ENCODE peak calls at places on chromosomes 13 and 19, in four cellular contexts. V, X, G and I are unnamed samples.

GRCh38 chr13:93411281-93411680 is 184.7 kb downstream of the GPC6 start:
- DNase-seq in V (no peak), X (no peak), G (no peak), I (no peak)

GRCh38 chr13:35499131-35500051 is 22.9 kb upstream of the MAB21L1 start:
- DNase-seq in V (no peak), X (no peak), G (no peak), I (no peak)

GRCh38 chr19:42652021-42652420 is 57.3 kb upstream of the CEACAM8 start:
- DNase-seq in V (no peak), X (no peak), G (no peak), I (no peak)

GRCh38 chr19:29379257-29379986 is 146.4 kb upstream of the VSTM2B start:
- DNase-seq in V (peak; percentile 28), X (no peak), G (no peak), I (no peak)

GRCh38 chr13:107035778-107036177 is 467.8 kb upstream of the ARGLU1 start:
- DNase-seq in V (no peak), X (peak; percentile 79), G (no peak), I (no peak)

GRCh38 chr19:44588753-44589112 is 24.6 kb upstream of the IGSF23 start:
- DNase-seq in V (no peak), X (no peak), G (no peak), I (no peak)

GRCh38 chr13:47332149-47332548 is 435.3 kb upstream of the HTR2A start:
- DNase-seq in V (no peak), X (no peak), G (no peak), I (no peak)

GRCh38 chr13:40148103-40148502 is 492.6 kb downstream of the COG6 start:
- DNase-seq in V (no peak), X (no peak), G (no peak), I (no peak)

GRCh38 chr13:44234566-44234965 is 139.1 kb upstream of the SERP2 start:
- DNase-seq in V (no peak), X (no peak), G (no peak), I (no peak)

GRCh38 chr19:51637362-51637978 is 7.3 kb upstream of the SIGLEC5 start:
- DNase-seq in V (no peak), X (no peak), G (no peak), I (no peak)

GRCh38 chr19:8393871-8394250 is 3.7 kb downstream of the RAB11B start:
- DNase-seq in V (no peak), X (no peak), G (no peak), I (peak; percentile 68)

GRCh38 chr19:14089662-14090508 is 666 bp downstream of the SAMD1 start:
- DNase-seq in V (peak; percentile 63), X (no peak), G (peak; percentile 61), I (no peak)

GRCh38 chr13:68047889-68048288 is 817.8 kb upstream of the PCDH9 start:
- DNase-seq in V (no peak), X (no peak), G (no peak), I (no peak)

GRCh38 chr13:34816118-34816517 is 126.0 kb upstream of the NBEA start:
- DNase-seq in V (no peak), X (no peak), G (no peak), I (no peak)

GRCh38 chr19:1837625-1838105 is 10.6 kb downstream of the REXO1 start:
- DNase-seq in V (no peak), X (no peak), G (no peak), I (no peak)

GRCh38 chr13:36519432-36519831 is 87.1 kb downstream of the CCNA1 start:
- DNase-seq in V (no peak), X (no peak), G (no peak), I (no peak)

GRCh38 chr13:112771877-112772538 is 82.2 kb downstream of the ATP11A start:
- DNase-seq in V (no peak), X (no peak), G (no peak), I (no peak)

GRCh38 chr19:13995017-13995728 is 10.9 kb downstream of the RFX1 start:
- DNase-seq in V (no peak), X (no peak), G (no peak), I (no peak)

GRCh38 chr13:85163063-85163462 is 636.2 kb downstream of the SLITRK6 start:
- DNase-seq in V (no peak), X (no peak), G (no peak), I (no peak)

GRCh38 chr13:71290963-71291937 is 575.8 kb downstream of the DACH1 start:
- DNase-seq in V (peak; percentile 39), X (no peak), G (no peak), I (no peak)

GRCh38 chr13:113941571-113942191 is 32.2 kb downstream of the C13orf46 start:
- DNase-seq in V (peak; percentile 71), X (no peak), G (no peak), I (no peak)

GRCh38 chr19:6806488-6806887 is 34.0 kb downstream of the VAV1 start:
- DNase-seq in V (no peak), X (no peak), G (no peak), I (no peak)

GRCh38 chr13:42377640-42378382 is 105.9 kb downstream of the AKAP11 start:
- DNase-seq in V (no peak), X (no peak), G (no peak), I (no peak)

GRCh38 chr13:70391678-70392077 is 283.4 kb upstream of the KLHL1 start:
- DNase-seq in V (no peak), X (no peak), G (no peak), I (no peak)

GRCh38 chr13:21675095-21676007 is 4.5 kb downstream of the FGF9 start:
- DNase-seq in V (no peak), X (no peak), G (peak; percentile 23), I (no peak)

GRCh38 chr13:48094781-48095502 is at the start of gene MED4:
- DNase-seq in V (peak; percentile 91), X (peak; percentile 85), G (peak; percentile 94), I (peak; percentile 95)

GRCh38 chr13:100490692-100491091 is 97.9 kb downstream of the GGACT start:
- DNase-seq in V (no peak), X (no peak), G (no peak), I (no peak)

GRCh38 chr19:55279773-55280643 is at the start of gene HSPBP1:
- DNase-seq in V (peak; percentile 94), X (peak; percentile 84), G (peak; percentile 98), I (peak; percentile 87)

GRCh38 chr13:61700663-61701062 is 285.0 kb upstream of the PCDH20 start:
- DNase-seq in V (no peak), X (no peak), G (no peak), I (no peak)

GRCh38 chr13:21657538-21657937 is 13.3 kb upstream of the FGF9 start:
- DNase-seq in V (peak; percentile 64), X (peak; percentile 50), G (no peak), I (no peak)

GRCh38 chr13:109330941-109331340 is 455.4 kb downstream of the IRS2 start:
- DNase-seq in V (peak; percentile 59), X (no peak), G (no peak), I (no peak)

GRCh38 chr13:71625183-71625582 is 241.8 kb downstream of the DACH1 start:
- DNase-seq in V (no peak), X (no peak), G (no peak), I (no peak)

GRCh38 chr13:113493315-113493951 is 2.9 kb upstream of the DCUN1D2 start:
- DNase-seq in V (no peak), X (peak; percentile 89), G (no peak), I (no peak)

GRCh38 chr19:19591133-19591825 is 27.2 kb downstream of the PBX4 start:
- DNase-seq in V (peak; percentile 71), X (peak; percentile 95), G (no peak), I (no peak)

GRCh38 chr19:41995959-41996797 is 2.1 kb upstream of the ATP1A3 start:
- DNase-seq in V (no peak), X (no peak), G (peak; percentile 64), I (no peak)

GRCh38 chr19:3556978-3557460 is 367 bp downstream of the MFSD12 start:
- DNase-seq in V (peak; percentile 65), X (no peak), G (no peak), I (no peak)
- H3K27ac ChIP-seq in V (peak overlapping the region; percentile 13), X (no peak overlapping the region), G (no peak overlapping the region), I (peak overlapping the region; percentile 79)

GRCh38 chr13:99160415-99160814 is 40.2 kb upstream of the UBAC2 start:
- DNase-seq in V (peak; percentile 70), X (no peak), G (no peak), I (no peak)

GRCh38 chr13:99164226-99164625 is 36.4 kb upstream of the UBAC2 start:
- DNase-seq in V (peak; percentile 59), X (no peak), G (no peak), I (no peak)

GRCh38 chr13:99161512-99161911 is 39.1 kb upstream of the UBAC2 start:
- DNase-seq in V (peak; percentile 51), X (no peak), G (no peak), I (no peak)

GRCh38 chr13:99162543-99162942 is 38.1 kb upstream of the UBAC2 start:
- DNase-seq in V (peak; percentile 68), X (no peak), G (no peak), I (no peak)

GRCh38 chr13:99162962-99163361 is 37.7 kb upstream of the UBAC2 start:
- DNase-seq in V (peak; percentile 64), X (no peak), G (no peak), I (no peak)
- H3K27ac ChIP-seq in V (no peak overlapping the region), X (no peak overlapping the region), G (no peak overlapping the region), I (no peak overlapping the region)

GRCh38 chr13:77262198-77262597 is 64.7 kb downstream of the MYCBP2 start:
- DNase-seq in V (no peak), X (no peak), G (no peak), I (no peak)
- H3K27ac ChIP-seq in V (no peak overlapping the region), X (no peak overlapping the region), G (no peak overlapping the region), I (no peak overlapping the region)

GRCh38 chr19:23116802-23117571 is at the start of gene ZNF730:
- DNase-seq in V (no peak), X (peak; percentile 69), G (peak; percentile 89), I (peak; percentile 64)
- H3K27ac ChIP-seq in V (no peak within 1 kb of the TSS), X (peak within 1 kb of the TSS; percentile 70), G (peak within 1 kb of the TSS; percentile 98), I (no peak within 1 kb of the TSS)

DNA sequence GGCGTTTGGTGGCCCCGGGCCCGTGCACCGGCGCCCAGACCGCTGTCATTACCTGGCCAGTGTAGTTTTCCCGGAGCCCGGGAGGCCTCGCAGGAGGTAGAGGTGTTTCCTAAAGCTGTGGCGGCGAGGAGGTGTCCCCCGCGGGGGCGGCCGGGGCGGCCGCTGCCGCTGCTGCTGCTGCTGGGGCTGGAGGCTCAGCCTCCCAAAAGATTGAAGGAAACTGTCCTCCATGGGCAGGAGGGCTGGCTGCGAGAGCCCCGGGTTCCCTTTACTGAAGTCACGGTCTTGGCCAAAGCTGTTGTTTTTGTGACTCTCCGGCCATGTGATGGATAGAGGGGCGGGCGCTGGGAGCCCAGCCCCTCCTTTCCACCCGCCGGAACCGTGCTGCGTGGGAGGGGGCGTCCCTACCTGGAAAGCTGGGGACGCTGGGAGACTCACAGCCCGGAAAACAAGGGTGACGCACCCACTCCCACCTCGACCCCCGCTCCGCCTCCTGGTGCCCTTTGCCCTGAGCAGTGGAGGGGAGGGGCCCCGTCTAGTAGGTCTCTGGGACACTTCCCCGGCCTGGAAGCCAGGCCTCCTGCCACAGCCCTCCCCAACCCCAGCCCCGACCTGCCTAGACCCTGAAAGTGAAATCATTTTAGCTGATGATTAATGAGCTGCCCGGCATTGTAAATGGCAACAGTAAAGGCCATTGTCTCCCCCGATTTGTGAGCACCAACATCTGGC is at the start of gene N4BP2L1:
- DNase-seq in V (peak; percentile 40), X (no peak), G (no peak), I (peak; percentile 71)
- H3K27ac ChIP-seq in V (no peak within 1 kb of the TSS), X (no peak within 1 kb of the TSS), G (no peak within 1 kb of the TSS), I (peak within 1 kb of the TSS; percentile 83)